ENCODE peak calls at places on chromosome 6, in ten cellular contexts. U, S, M, C, Q, N, W, D, G and L are unnamed samples.

GRCh38 chr6:166997768-166998255 is 1.4 kb upstream of the CEP43 start:
- DNase-seq in M (peak), Q (peak), C (peak), N (peak), D (peak), U (peak), W (peak), S (peak), G (peak), L (peak)

GRCh38 chr6:2634151-2634964 is 116.4 kb downstream of the MYLK4 start:
- DNase-seq in D (peak), M (peak), Q (peak), U (peak), W (peak), G (peak), N (peak), S (peak), C (peak), L (peak)

GRCh38 chr6:45699663-45700062 is 316.0 kb downstream of the CLIC5 start:
- DNase-seq in M (no peak), D (no peak), U (no peak), C (no peak), G (no peak), S (no peak), N (no peak), Q (no peak), W (no peak), L (no peak)

GRCh38 chr6:129671442-129672344 is 38.3 kb downstream of the ARHGAP18 start:
- DNase-seq in Q (no peak), C (no peak), N (no peak), D (no peak), U (no peak), M (no peak), S (no peak), W (no peak), G (peak), L (peak)

GRCh38 chr6:52352239-52353008 is 9.5 kb upstream of the PAQR8 start:
- DNase-seq in D (peak), Q (no peak), N (peak), G (peak), U (peak), S (peak), W (peak), C (peak), M (no peak), L (peak)

GRCh38 chr6:52726741-52727535 is 36.3 kb downstream of the GSTA2 start:
- DNase-seq in C (peak), W (no peak), M (no peak), N (no peak), G (no peak), D (peak), Q (no peak), S (no peak), U (no peak), L (peak)

GRCh38 chr6:1797801-1798200 is 188.1 kb downstream of the FOXC1 start:
- DNase-seq in S (no peak), D (peak), N (peak), C (peak), W (peak), M (no peak), G (peak), U (no peak), Q (no peak), L (no peak)

GRCh38 chr6:5315883-5316282 is 54.6 kb downstream of the FARS2 start:
- DNase-seq in N (peak), U (no peak), W (peak), S (no peak), C (no peak), G (no peak), Q (no peak), D (no peak), M (no peak), L (no peak)

GRCh38 chr6:42451595-42452170 is at the start of gene TRERF1:
- DNase-seq in D (peak), S (no peak), Q (peak), C (peak), M (peak), N (peak), G (no peak), W (peak), U (peak), L (peak)

GRCh38 chr6:52503344-52503747 is 73.5 kb downstream of the TRAM2 start:
- DNase-seq in S (no peak), N (peak), G (no peak), C (no peak), Q (peak), W (no peak), D (peak), M (no peak), U (no peak), L (peak)

GRCh38 chr6:20811112-20811746 is 277.0 kb downstream of the CDKAL1 start:
- DNase-seq in Q (peak), D (peak), G (no peak), S (peak), M (no peak), C (peak), N (peak), U (peak), W (peak), L (no peak)

GRCh38 chr6:105359419-105360366 is 43.2 kb downstream of the PREP start:
- DNase-seq in U (peak), N (peak), S (peak), Q (no peak), C (peak), M (no peak), D (peak), G (no peak), W (peak), L (peak)

GRCh38 chr6:138441965-138442364 is 37.9 kb downstream of the HEBP2 start:
- DNase-seq in M (no peak), Q (no peak), G (no peak), U (no peak), D (no peak), S (no peak), C (no peak), W (no peak), N (no peak), L (no peak)
- H3K9ac ChIP-seq in M (no peak), Q (no peak), G (no peak), U (no peak), D (no peak), S (no peak), C (no peak), W (no peak), N (no peak), L (no peak)

DNA sequence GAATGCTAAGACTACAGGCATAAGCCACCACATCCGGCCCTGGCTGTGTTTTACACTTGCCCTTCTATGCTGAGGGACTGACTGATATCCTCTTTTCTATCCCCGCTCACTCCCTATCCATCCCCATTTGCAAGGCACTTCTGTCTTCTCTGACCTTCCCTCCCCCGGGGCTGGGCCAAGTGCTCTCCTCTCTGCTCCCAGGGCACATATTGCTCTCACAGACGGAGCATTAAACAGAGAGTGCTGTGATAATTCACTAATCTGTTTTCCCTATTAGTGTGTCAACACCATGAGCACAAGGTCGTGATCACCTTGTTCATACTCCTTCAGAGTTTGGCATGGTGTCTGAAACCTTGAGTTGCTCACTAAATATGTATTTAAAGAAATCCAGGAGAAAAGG is 9.0 kb upstream of the SLC2A12 start:
- DNase-seq in S (no peak), Q (no peak), C (no peak), U (no peak), D (no peak), N (no peak), G (no peak), W (no peak), M (no peak), L (no peak)
- H2AFZ ChIP-seq in S (no peak), Q (no peak), C (no peak), U (no peak), D (no peak), N (no peak), G (no peak), W (peak), M (no peak), L (no peak)

DNA sequence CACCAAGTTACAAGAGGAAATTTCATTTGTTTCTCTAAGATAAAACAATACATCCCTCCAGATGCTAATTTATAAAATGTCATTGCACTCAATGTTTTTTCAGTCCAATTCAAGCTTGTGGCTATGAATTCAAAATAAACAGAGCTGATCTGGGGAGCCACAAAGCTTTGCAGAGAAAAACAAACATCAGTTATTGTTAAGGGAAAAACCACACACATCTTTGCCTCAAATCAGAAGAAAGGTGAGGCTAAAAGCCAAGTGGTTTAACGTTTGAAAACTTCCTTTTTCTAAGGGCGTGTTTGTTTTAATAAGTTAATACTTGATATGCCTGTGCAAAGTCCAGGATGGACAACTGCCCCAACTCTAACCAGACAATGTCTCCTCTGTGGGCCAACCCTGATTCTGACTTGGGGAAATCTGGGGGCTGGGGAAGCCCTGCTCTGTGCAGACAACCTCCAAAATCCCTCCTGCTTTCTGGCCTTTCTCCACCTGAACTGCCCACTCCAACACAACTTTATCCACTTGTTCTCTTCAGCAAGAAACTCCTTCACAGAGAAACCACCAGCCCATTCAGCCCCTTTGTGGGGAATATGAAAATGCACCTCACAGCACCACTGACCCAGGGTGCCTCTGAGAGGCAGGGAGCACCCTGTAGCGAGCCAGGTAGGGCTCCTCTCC is 44.6 kb upstream of the NT5E start:
- DNase-seq in G (peak), N (no peak), W (peak), S (no peak), D (peak), U (no peak), Q (no peak), M (no peak), C (peak), L (no peak)
- H3K9ac ChIP-seq in G (peak), N (peak), W (peak), S (peak), D (peak), U (no peak), Q (no peak), M (no peak), C (peak), L (no peak)

DNA sequence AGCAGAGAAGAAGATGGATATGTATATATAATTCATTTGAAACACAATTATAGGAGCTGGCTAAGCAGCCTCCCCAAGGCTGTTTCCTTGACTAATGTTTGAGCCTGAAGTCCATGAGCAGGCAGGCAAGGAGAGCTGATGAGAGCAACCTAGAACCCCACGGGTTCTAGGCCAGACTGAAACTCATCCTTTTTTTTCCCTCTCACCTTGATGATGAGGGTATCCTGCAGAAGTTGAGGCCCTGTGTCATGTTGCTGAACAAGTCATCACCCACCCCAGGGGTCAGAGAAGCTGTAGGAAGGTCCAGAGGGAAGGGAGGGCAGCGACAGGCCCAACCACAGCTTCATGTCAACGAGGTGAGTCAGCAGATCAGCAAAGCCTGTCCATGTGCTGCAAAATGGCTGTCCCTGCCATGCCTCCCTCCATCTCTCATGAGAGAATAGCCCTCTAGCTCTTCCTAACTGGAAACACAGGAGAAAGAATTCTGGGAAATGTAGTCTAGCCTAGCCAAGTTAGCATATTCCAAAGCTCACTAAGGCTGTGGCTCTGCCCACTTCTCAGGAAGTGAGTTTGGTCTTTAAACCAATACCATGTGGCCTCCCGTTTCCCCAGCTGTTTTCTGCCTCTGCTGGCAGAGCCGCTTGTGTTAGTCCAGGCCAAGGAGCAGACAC is 91.3 kb upstream of the DTNBP1 start:
- DNase-seq in Q (no peak), U (peak), D (peak), W (peak), M (no peak), S (no peak), N (peak), C (peak), G (no peak), L (no peak)
- H2AFZ ChIP-seq in Q (peak), U (peak), D (peak), W (peak), M (no peak), S (peak), N (peak), C (peak), G (no peak), L (no peak)

GRCh38 chr6:133856911-133857310 is 32.0 kb upstream of the TCF21 start:
- DNase-seq in U (no peak), S (no peak), M (no peak), Q (no peak), D (no peak), C (no peak), W (no peak), N (no peak), G (no peak), L (no peak)

GRCh38 chr6:133855599-133855972 is 33.3 kb upstream of the TCF21 start:
- DNase-seq in W (no peak), M (no peak), D (no peak), Q (no peak), G (no peak), C (no peak), U (no peak), N (no peak), S (no peak), L (no peak)

GRCh38 chr6:133854633-133855598 is 34.0 kb upstream of the TCF21 start:
- DNase-seq in N (peak), S (no peak), W (no peak), C (no peak), G (peak), U (no peak), M (no peak), D (no peak), Q (peak), L (no peak)

GRCh38 chr6:133855994-133856393 is 32.9 kb upstream of the TCF21 start:
- DNase-seq in G (no peak), S (no peak), U (no peak), Q (no peak), D (no peak), N (no peak), W (no peak), C (no peak), M (no peak), L (no peak)

DNA sequence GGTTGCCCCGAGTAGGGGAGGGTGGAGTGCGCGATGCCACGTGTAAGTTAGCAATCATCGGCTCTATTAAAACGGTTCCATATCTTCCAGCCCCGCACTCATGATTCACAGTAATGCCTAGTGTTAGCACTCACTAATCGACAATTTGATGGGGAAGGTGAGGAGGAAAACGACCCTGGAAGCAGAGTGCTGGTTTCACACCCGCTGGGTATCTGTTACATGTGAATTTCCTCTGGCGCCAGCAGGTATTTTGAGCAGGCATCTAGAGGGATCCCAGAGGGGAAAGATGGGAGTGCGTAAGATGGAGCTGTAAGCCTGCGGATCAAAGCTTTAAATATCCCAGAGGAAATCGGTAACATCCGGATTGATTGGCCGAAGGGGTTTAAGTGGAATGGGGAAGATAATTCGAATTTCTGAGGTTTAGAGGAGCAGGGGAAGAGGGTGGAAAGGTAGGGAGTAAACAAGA is 34.7 kb upstream of the TCF21 start:
- DNase-seq in M (no peak), N (no peak), U (no peak), S (no peak), C (no peak), W (no peak), Q (peak), D (no peak), G (no peak), L (no peak)
- H3K9ac ChIP-seq in M (no peak), N (no peak), U (no peak), S (no peak), C (no peak), W (no peak), Q (no peak), D (no peak), G (no peak), L (no peak)

DNA sequence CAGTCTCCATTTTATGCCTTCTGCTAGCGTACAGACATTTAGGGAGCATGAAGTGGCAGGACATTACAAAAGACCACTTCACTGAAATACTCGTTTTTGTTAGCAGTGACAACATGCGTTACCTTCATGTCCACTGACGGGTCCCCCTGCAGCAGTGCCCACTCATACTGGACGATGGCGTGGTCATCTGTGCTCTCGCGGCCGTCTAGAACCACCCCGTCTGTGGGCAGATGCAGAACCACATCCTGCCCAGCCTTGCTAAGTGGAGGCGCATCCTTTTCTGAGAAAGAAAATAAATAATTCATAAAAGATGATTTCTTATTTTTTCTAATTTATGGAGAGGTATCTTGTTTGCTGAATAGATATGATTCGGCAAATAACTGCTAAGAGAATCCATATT is 11.3 kb downstream of the LRP11 start:
- DNase-seq in N (no peak), D (no peak), Q (no peak), C (no peak), M (no peak), W (no peak), G (no peak), U (no peak), S (no peak), L (no peak)
- H2AFZ ChIP-seq in N (no peak), D (peak), Q (no peak), C (peak), M (no peak), W (no peak), G (no peak), U (no peak), S (peak), L (no peak)

DNA sequence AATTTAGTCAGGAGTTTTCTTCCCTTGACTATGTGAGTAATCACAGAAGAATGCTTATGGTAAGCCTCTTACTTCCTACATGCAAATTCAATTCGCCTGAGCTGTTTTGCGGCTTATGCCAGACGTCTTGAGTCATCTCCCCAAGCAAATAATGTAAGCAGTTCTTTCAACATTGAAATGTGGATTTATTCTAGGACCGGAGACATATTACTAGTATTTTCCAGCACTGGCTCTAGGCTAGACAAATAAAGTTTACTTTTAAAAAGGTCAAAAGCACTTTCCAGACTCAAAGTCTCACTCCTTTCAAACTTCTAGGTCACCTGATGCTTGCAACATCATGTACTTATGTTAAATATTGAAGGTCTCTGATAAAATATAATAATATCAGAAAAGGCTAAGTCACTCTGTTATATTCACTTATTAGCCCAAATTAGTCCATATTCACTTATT is 38.1 kb upstream of the NOX3 start:
- DNase-seq in W (peak), S (peak), C (peak), G (peak), M (no peak), Q (no peak), N (peak), U (peak), D (peak), L (peak)
- H3K9ac ChIP-seq in W (no peak), S (no peak), C (no peak), G (no peak), M (no peak), Q (no peak), N (peak), U (no peak), D (peak), L (no peak)